ENCODE peak calls at places on chromosomes 7 and 10, in four cellular contexts. F is K562, T is HepG2, M is GM12878. H is an unnamed sample.

GRCh38 chr7:133984023-133984422 is 143.1 kb upstream of the LRGUK start:
- DNase-seq in T (no peak), M (no peak), F (no peak), H (peak; percentile 72)

GRCh38 chr7:106110885-106111670 is 1.0 kb downstream of the SYPL1 start:
- DNase-seq in F (peak; percentile 47), T (no peak), M (no peak), H (no peak)

GRCh38 chr7:140672382-140673062 is at the start of gene ADCK2:
- DNase-seq in M (no peak), F (peak; percentile 78), T (no peak), H (peak; percentile 99)

GRCh38 chr7:108358553-108358952 is 97.7 kb downstream of the NRCAM start:
- DNase-seq in M (no peak), F (no peak), T (peak; percentile 98), H (peak; percentile 47)

GRCh38 chr10:100615911-100616310 is 80.2 kb downstream of the HIF1AN start:
- DNase-seq in T (no peak), M (no peak), F (no peak), H (no peak)

GRCh38 chr10:109894516-109894915 is 28.8 kb downstream of the XPNPEP1 start:
- DNase-seq in M (no peak), F (no peak), T (no peak), H (no peak)

GRCh38 chr7:80942261-80943041 is 23.6 kb upstream of the SEMA3C start:
- DNase-seq in T (peak; percentile 61), M (no peak), F (no peak), H (peak; percentile 38)

GRCh38 chr7:70016044-70016770 is 417.9 kb downstream of the AUTS2 start:
- DNase-seq in T (no peak), F (no peak), M (no peak), H (no peak)

GRCh38 chr7:150370612-150371071 is 2.0 kb downstream of the REPIN1 start:
- DNase-seq in M (no peak), F (no peak), T (peak; percentile 55), H (no peak)

GRCh38 chr7:26858229-26858568 is 6.2 kb downstream of the SKAP2 start:
- DNase-seq in T (no peak), F (peak; percentile 20), M (no peak), H (no peak)

GRCh38 chr7:83947260-83947659 is 247.3 kb downstream of the SEMA3A start:
- DNase-seq in M (no peak), T (peak; percentile 5), F (peak; percentile 7), H (peak; percentile 38)

GRCh38 chr7:143214789-143215679 is 6.8 kb upstream of the TAS2R40 start:
- DNase-seq in T (peak; percentile 80), M (peak; percentile 50), F (peak; percentile 92), H (peak; percentile 77)

GRCh38 chr7:44145419-44145968 is 4.4 kb upstream of the MYL7 start:
- DNase-seq in T (no peak), F (peak; percentile 9), M (no peak), H (peak; percentile 78)

GRCh38 chr10:117374506-117375359 is 507 bp downstream of the PDZD8 start:
- DNase-seq in M (no peak), F (peak; percentile 41), T (no peak), H (peak; percentile 54)

GRCh38 chr7:113289140-113289740 is 170.9 kb upstream of the SMIM30 start:
- DNase-seq in T (peak; percentile 36), F (peak; percentile 62), M (no peak), H (peak; percentile 42)

GRCh38 chr10:115572740-115573455 is 479.7 kb downstream of the ATRNL1 start:
- DNase-seq in M (no peak), T (no peak), F (no peak), H (peak; percentile 12)

GRCh38 chr7:120742370-120742769 is 115.6 kb downstream of the TSPAN12 start:
- DNase-seq in F (no peak), M (no peak), T (no peak), H (no peak)

GRCh38 chr7:42426163-42426562 is 189.2 kb upstream of the GLI3 start:
- DNase-seq in F (no peak), M (no peak), T (no peak), H (no peak)

GRCh38 chr10:34333513-34333912 is 481.6 kb downstream of the PARD3 start:
- DNase-seq in F (no peak), M (no peak), T (no peak), H (no peak)

GRCh38 chr10:101441539-101442455 is 87.8 kb downstream of the BTRC start:
- DNase-seq in T (peak; percentile 73), F (peak; percentile 78), M (no peak), H (peak; percentile 65)

DNA sequence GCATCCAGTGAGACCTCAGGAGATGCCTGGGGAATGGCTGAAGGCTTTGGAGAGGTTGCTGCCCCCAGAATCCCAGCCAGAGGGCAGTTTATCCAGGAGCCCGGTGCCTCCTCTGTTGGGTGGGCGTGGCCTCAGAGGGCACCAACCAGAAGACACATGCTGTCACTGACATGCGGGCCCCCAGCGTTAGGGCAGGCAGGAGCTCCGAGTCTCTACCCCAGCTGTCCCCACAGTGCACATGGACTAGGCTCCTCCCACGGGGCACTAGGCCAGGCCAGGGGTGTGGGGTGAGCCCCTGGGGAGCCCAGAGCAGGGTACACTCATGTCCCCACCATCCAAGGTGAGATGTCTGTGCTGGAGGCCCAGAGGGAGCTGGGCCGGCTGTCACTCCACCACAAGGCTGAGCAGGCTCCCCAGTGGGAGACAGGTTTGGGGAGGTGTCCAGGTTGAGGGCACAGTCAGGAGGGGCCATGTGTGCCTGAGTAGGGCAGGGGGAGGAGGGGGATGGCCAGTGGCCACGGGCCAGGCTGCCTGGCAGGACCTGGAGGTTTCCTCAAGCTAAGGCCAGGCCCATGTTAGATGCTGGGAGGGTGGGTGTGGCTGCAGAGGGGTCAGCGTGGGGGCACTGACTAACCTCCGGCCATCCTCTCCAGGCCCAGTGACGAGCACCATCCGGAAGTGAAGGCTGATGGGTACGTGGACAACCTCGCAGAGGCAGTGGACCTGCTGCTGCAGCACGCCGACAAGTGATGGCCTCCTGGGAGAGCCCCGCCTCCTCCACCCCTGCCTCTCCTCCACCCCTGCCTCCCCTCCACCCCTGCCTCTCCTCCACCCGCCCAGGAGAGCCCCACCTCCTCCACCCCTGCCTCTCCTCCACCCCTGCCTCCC is 131.3 kb downstream of the FAM53B start:
- DNase-seq in M (no peak), F (peak; percentile 64), T (peak; percentile 49), H (peak; percentile 70)
- TF ChIP-seq MAX in M (no peak), F (no peak), T (no peak), H (no peak)

GRCh38 chr10:78927257-78927995 is 141.3 kb upstream of the ZMIZ1 start:
- DNase-seq in F (no peak), T (no peak), M (no peak), H (no peak)
- TF ChIP-seq POLR2AphosphoS5 in F (no peak), T (no peak), M (no peak), H (no peak)

DNA sequence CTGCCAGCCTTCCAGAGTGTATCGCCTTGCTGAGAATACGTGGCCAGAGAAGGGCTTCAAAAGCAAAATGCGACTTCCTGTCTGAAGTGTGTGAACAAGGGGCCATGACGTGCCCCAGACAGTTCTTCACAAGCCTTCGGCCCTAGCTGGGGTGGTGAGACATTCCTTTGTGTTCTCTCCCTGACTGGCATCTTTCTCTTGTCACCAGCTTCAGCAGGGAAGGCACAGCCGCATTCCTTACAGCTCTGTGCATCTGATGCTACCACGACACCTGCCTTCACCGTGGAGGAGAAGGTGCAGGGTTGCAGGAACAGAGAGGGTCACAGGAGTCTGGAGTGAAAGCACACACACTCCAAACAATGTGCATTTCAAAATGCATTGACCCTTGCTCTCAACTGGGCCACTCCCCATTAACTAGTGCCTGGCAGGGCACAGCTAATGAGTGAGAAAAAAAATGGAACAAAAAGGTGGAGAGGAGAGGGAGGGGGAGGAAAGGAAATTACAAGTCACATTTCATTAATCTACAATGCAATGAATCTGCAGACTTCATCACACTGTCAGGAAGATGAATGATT is 93.4 kb downstream of the GPR26 start:
- DNase-seq in F (no peak), M (no peak), T (no peak), H (no peak)
- TF ChIP-seq SMC3 in F (no peak), M (no peak), T (no peak), H (no peak)

GRCh38 chr7:71327946-71328345 is 196.0 kb downstream of the GALNT17 start:
- DNase-seq in T (no peak), M (no peak), F (no peak), H (no peak)

GRCh38 chr7:71325151-71325550 is 193.2 kb downstream of the GALNT17 start:
- DNase-seq in F (no peak), M (no peak), T (no peak), H (no peak)

GRCh38 chr7:71323726-71324125 is 191.8 kb downstream of the GALNT17 start:
- DNase-seq in T (no peak), M (no peak), F (no peak), H (no peak)

GRCh38 chr7:71329030-71329668 is 197.2 kb downstream of the GALNT17 start:
- DNase-seq in T (no peak), F (no peak), M (no peak), H (no peak)

DNA sequence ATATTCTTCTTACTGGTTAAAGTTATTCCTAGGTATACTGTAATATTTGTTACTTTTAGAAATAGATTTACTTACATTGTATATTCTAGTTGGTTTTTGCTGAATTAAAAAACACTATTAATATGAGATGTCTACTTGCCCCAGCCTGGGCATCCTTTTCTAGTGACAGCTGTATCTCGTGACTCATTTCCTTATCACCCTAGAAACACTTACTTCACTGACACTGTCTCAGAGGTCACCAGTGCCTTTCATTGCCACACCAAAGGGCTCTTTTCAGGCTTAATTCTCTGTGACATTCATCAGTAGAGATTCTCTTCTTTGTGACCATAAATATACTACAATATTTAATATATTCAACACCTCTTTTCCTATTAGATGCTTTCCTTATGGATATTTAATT is 194.7 kb downstream of the GALNT17 start:
- DNase-seq in M (no peak), T (no peak), F (no peak), H (no peak)
- TF ChIP-seq MAX in M (no peak), T (no peak), F (no peak), H (no peak)